ENCODE peak calls at places on chromosomes 13 and 19, in five cellular contexts. W is NCI-H187; C is fibroblast of lung; F is CD4-positive, CD25-positive, alpha-beta regulatory T cell; T is fibroblast of villous mesenchyme. A is an unnamed sample.

GRCh38 chr19:18895038-18895827 is 725 bp downstream of the CERS1 start:
- DNase-seq in W (no peak), C (peak; percentile 27), F (no peak), T (peak; percentile 39), A (peak; percentile 90)

GRCh38 chr13:96993660-96994029 is 631 bp downstream of the OXGR1 start:
- DNase-seq in W (no peak), C (no peak), F (no peak), T (no peak), A (peak; percentile 35)

GRCh38 chr19:31499281-31499680 is 150.0 kb upstream of the TSHZ3 start:
- DNase-seq in W (no peak), C (no peak), F (no peak), T (no peak), A (no peak)

GRCh38 chr13:37476874-37477273 is 121.7 kb downstream of the POSTN start:
- DNase-seq in W (no peak), C (peak; percentile 77), F (no peak), T (no peak), A (peak; percentile 78)

GRCh38 chr13:108933061-108933460 is 303.6 kb downstream of the MYO16 start:
- DNase-seq in W (no peak), C (no peak), F (no peak), T (peak; percentile 12), A (no peak)

GRCh38 chr13:65789815-65790214 is 1440.3 kb downstream of the PCDH9 start:
- DNase-seq in W (no peak), C (peak; percentile 13), F (no peak), T (peak; percentile 3), A (no peak)

GRCh38 chr13:86846501-86846900 is 824.7 kb upstream of the SLITRK5 start:
- DNase-seq in W (no peak), C (peak; percentile 22), F (no peak), T (no peak), A (no peak)

GRCh38 chr13:105432408-105432807 is 1103.1 kb downstream of the EFNB2 start:
- DNase-seq in W (no peak), C (no peak), F (no peak), T (no peak), A (no peak)

GRCh38 chr19:48859711-48860572 is 8.5 kb downstream of the PLEKHA4 start:
- DNase-seq in W (no peak), C (no peak), F (no peak), T (no peak), A (peak; percentile 37)

GRCh38 chr19:45908956-45909355 is 5.6 kb downstream of the NANOS2 start:
- DNase-seq in W (no peak), C (peak; percentile 35), F (no peak), T (no peak), A (no peak)

GRCh38 chr13:85497652-85498051 is 301.6 kb downstream of the SLITRK6 start:
- DNase-seq in W (no peak), C (peak; percentile 99), F (no peak), T (peak; percentile 30), A (no peak)

GRCh38 chr13:113625965-113626661 is 31.9 kb downstream of the ATP4B start:
- DNase-seq in W (no peak), C (peak; percentile 62), F (no peak), T (peak; percentile 85), A (no peak)

GRCh38 chr13:22173605-22174004 is 502.7 kb downstream of the FGF9 start:
- DNase-seq in W (no peak), C (peak; percentile 2), F (no peak), T (peak; percentile 27), A (no peak)

GRCh38 chr13:44432595-44432994 is 59.0 kb downstream of the SERP2 start:
- DNase-seq in W (no peak), C (peak; percentile 20), F (no peak), T (peak; percentile 15), A (no peak)

GRCh38 chr19:30095171-30095570 is 153.1 kb downstream of the URI1 start:
- DNase-seq in W (no peak), C (no peak), F (no peak), T (no peak), A (no peak)

GRCh38 chr13:24083722-24084421 is 76.6 kb upstream of the SPATA13 start:
- DNase-seq in W (no peak), C (no peak), F (no peak), T (no peak), A (peak; percentile 74)

GRCh38 chr19:56393119-56394012 is at the start of gene ZNF582:
- DNase-seq in W (peak; percentile 78), C (peak; percentile 96), F (peak; percentile 91), T (peak; percentile 97), A (peak; percentile 98)

GRCh38 chr13:26855921-26856320 is 95.3 kb upstream of the GPR12 start:
- DNase-seq in W (no peak), C (no peak), F (no peak), T (no peak), A (no peak)

GRCh38 chr13:28628250-28628649 is 30.7 kb upstream of the POMP start:
- DNase-seq in W (no peak), C (no peak), F (no peak), T (no peak), A (no peak)

GRCh38 chr19:16673226-16673625 is 12.3 kb downstream of the TMEM38A start:
- DNase-seq in W (no peak), C (no peak), F (no peak), T (no peak), A (no peak)

GRCh38 chr13:44855860-44856259 is 133.4 kb downstream of the NUFIP1 start:
- DNase-seq in W (no peak), C (no peak), F (no peak), T (no peak), A (peak; percentile 67)